ENCODE peak calls at places on chromosomes 5 and 9, in ten cellular contexts. One of them, this sample, is unnamed.
A peak's percentile ranks its signal among the peaks of the same experiment; 100 is the strongest.

GRCh38 chr5:140239939-140240700 is 62.8 kb downstream of the PFDN1 start:
- DNase-seq in psoas muscle: peak; percentile 77
- DNase-seq in CD4-positive, CD25-positive, alpha-beta regulatory T cell: peak; percentile 34
- DNase-seq in prostate gland: no peak
- DNase-seq in aorta: peak; percentile 87
- DNase-seq in osteoblast: peak; percentile 91
- DNase-seq in IMR-90: peak; percentile 66
- DNase-seq in fibroblast of pulmonary artery: peak; percentile 73
- DNase-seq in upper lobe of right lung: peak; percentile 78
- DNase-seq in tibial nerve: peak; percentile 33
- DNase-seq in this sample: peak; percentile 35

GRCh38 chr5:91469517-91470165 is 86.5 kb upstream of the ARRDC3 start:
- DNase-seq in psoas muscle: no peak
- DNase-seq in CD4-positive, CD25-positive, alpha-beta regulatory T cell: no peak
- DNase-seq in prostate gland: no peak
- DNase-seq in tibial nerve: peak; percentile 24
- DNase-seq in fibroblast of pulmonary artery: peak; percentile 7
- DNase-seq in upper lobe of right lung: no peak
- DNase-seq in IMR-90: no peak
- DNase-seq in aorta: no peak
- DNase-seq in osteoblast: no peak
- DNase-seq in this sample: peak; percentile 32

GRCh38 chr5:15425802-15426201 is 74.2 kb upstream of the FBXL7 start:
- DNase-seq in osteoblast: no peak
- DNase-seq in tibial nerve: peak; percentile 16
- DNase-seq in aorta: no peak
- DNase-seq in CD4-positive, CD25-positive, alpha-beta regulatory T cell: no peak
- DNase-seq in psoas muscle: no peak
- DNase-seq in upper lobe of right lung: no peak
- DNase-seq in fibroblast of pulmonary artery: peak; percentile 18
- DNase-seq in IMR-90: no peak
- DNase-seq in prostate gland: no peak
- DNase-seq in this sample: no peak

GRCh38 chr5:150202501-150202900 is 12.6 kb downstream of the SLC6A7 start:
- DNase-seq in upper lobe of right lung: no peak
- DNase-seq in aorta: no peak
- DNase-seq in osteoblast: no peak
- DNase-seq in IMR-90: no peak
- DNase-seq in fibroblast of pulmonary artery: no peak
- DNase-seq in CD4-positive, CD25-positive, alpha-beta regulatory T cell: no peak
- DNase-seq in tibial nerve: no peak
- DNase-seq in prostate gland: no peak
- DNase-seq in psoas muscle: no peak
- DNase-seq in this sample: no peak

GRCh38 chr9:114099523-114100270 is 605 bp upstream of the KIF12 start:
- DNase-seq in aorta: no peak
- DNase-seq in fibroblast of pulmonary artery: no peak
- DNase-seq in CD4-positive, CD25-positive, alpha-beta regulatory T cell: no peak
- DNase-seq in psoas muscle: no peak
- DNase-seq in prostate gland: no peak
- DNase-seq in osteoblast: peak; percentile 61
- DNase-seq in upper lobe of right lung: peak; percentile 38
- DNase-seq in IMR-90: no peak
- DNase-seq in tibial nerve: no peak
- DNase-seq in this sample: no peak

GRCh38 chr5:82641362-82641988 is 363.3 kb upstream of the RPS23 start:
- DNase-seq in fibroblast of pulmonary artery: peak; percentile 95
- DNase-seq in IMR-90: peak; percentile 81
- DNase-seq in aorta: peak; percentile 72
- DNase-seq in prostate gland: peak; percentile 79
- DNase-seq in CD4-positive, CD25-positive, alpha-beta regulatory T cell: peak; percentile 14
- DNase-seq in upper lobe of right lung: no peak
- DNase-seq in osteoblast: no peak
- DNase-seq in tibial nerve: peak; percentile 93
- DNase-seq in psoas muscle: peak; percentile 66
- DNase-seq in this sample: peak; percentile 82

GRCh38 chr5:93192107-93192506 is 388.9 kb downstream of the NR2F1-AS1 start:
- DNase-seq in IMR-90: peak; percentile 95
- DNase-seq in CD4-positive, CD25-positive, alpha-beta regulatory T cell: no peak
- DNase-seq in fibroblast of pulmonary artery: peak; percentile 75
- DNase-seq in psoas muscle: no peak
- DNase-seq in upper lobe of right lung: no peak
- DNase-seq in osteoblast: peak; percentile 47
- DNase-seq in prostate gland: no peak
- DNase-seq in tibial nerve: no peak
- DNase-seq in aorta: no peak
- DNase-seq in this sample: peak; percentile 80

GRCh38 chr5:60677831-60678664 is 21.9 kb downstream of the DEPDC1B start:
- DNase-seq in psoas muscle: no peak
- DNase-seq in upper lobe of right lung: no peak
- DNase-seq in IMR-90: peak; percentile 58
- DNase-seq in osteoblast: peak; percentile 55
- DNase-seq in fibroblast of pulmonary artery: peak; percentile 80
- DNase-seq in aorta: no peak
- DNase-seq in CD4-positive, CD25-positive, alpha-beta regulatory T cell: peak; percentile 35
- DNase-seq in prostate gland: no peak
- DNase-seq in tibial nerve: no peak
- DNase-seq in this sample: peak; percentile 68

GRCh38 chr9:137267933-137268355 is 9.6 kb upstream of the TOR4A start:
- DNase-seq in tibial nerve: no peak
- DNase-seq in osteoblast: peak; percentile 96
- DNase-seq in fibroblast of pulmonary artery: no peak
- DNase-seq in IMR-90: peak; percentile 15
- DNase-seq in prostate gland: no peak
- DNase-seq in upper lobe of right lung: no peak
- DNase-seq in CD4-positive, CD25-positive, alpha-beta regulatory T cell: no peak
- DNase-seq in psoas muscle: no peak
- DNase-seq in aorta: no peak
- DNase-seq in this sample: no peak

GRCh38 chr5:159781626-159782157 is 134.6 kb upstream of the ADRA1B start:
- DNase-seq in IMR-90: no peak
- DNase-seq in prostate gland: no peak
- DNase-seq in aorta: no peak
- DNase-seq in tibial nerve: no peak
- DNase-seq in psoas muscle: no peak
- DNase-seq in upper lobe of right lung: no peak
- DNase-seq in fibroblast of pulmonary artery: no peak
- DNase-seq in CD4-positive, CD25-positive, alpha-beta regulatory T cell: no peak
- DNase-seq in osteoblast: no peak
- DNase-seq in this sample: no peak

GRCh38 chr9:92501671-92502393 is 19.5 kb upstream of the ASPN start:
- DNase-seq in psoas muscle: peak; percentile 69
- DNase-seq in prostate gland: no peak
- DNase-seq in IMR-90: peak; percentile 51
- DNase-seq in osteoblast: no peak
- DNase-seq in fibroblast of pulmonary artery: peak; percentile 58
- DNase-seq in CD4-positive, CD25-positive, alpha-beta regulatory T cell: no peak
- DNase-seq in tibial nerve: no peak
- DNase-seq in upper lobe of right lung: no peak
- DNase-seq in aorta: no peak
- DNase-seq in this sample: peak; percentile 72

GRCh38 chr9:136695955-136696354 is 8.7 kb upstream of the AGPAT2 start:
- DNase-seq in prostate gland: no peak
- DNase-seq in tibial nerve: no peak
- DNase-seq in osteoblast: no peak
- DNase-seq in psoas muscle: no peak
- DNase-seq in IMR-90: no peak
- DNase-seq in fibroblast of pulmonary artery: no peak
- DNase-seq in aorta: no peak
- DNase-seq in CD4-positive, CD25-positive, alpha-beta regulatory T cell: no peak
- DNase-seq in upper lobe of right lung: peak; percentile 73
- DNase-seq in this sample: no peak

GRCh38 chr5:110275878-110276277 is 450.6 kb downstream of the TMEM232 start:
- DNase-seq in CD4-positive, CD25-positive, alpha-beta regulatory T cell: no peak
- DNase-seq in fibroblast of pulmonary artery: no peak
- DNase-seq in aorta: no peak
- DNase-seq in tibial nerve: no peak
- DNase-seq in prostate gland: no peak
- DNase-seq in IMR-90: no peak
- DNase-seq in psoas muscle: no peak
- DNase-seq in osteoblast: no peak
- DNase-seq in upper lobe of right lung: no peak
- DNase-seq in this sample: no peak
- H3K4me3 ChIP-seq in CD4-positive, CD25-positive, alpha-beta regulatory T cell: no peak overlapping the region
- H3K4me3 ChIP-seq in fibroblast of pulmonary artery: no peak overlapping the region
- H3K4me3 ChIP-seq in aorta: no peak overlapping the region
- H3K4me3 ChIP-seq in tibial nerve: no peak overlapping the region
- H3K4me3 ChIP-seq in prostate gland: no peak overlapping the region
- H3K4me3 ChIP-seq in IMR-90: no peak overlapping the region
- H3K4me3 ChIP-seq in psoas muscle: no peak overlapping the region
- H3K4me3 ChIP-seq in osteoblast: no peak overlapping the region
- H3K4me3 ChIP-seq in upper lobe of right lung: no peak overlapping the region
- H3K4me3 ChIP-seq in this sample: no peak overlapping the region

DNA sequence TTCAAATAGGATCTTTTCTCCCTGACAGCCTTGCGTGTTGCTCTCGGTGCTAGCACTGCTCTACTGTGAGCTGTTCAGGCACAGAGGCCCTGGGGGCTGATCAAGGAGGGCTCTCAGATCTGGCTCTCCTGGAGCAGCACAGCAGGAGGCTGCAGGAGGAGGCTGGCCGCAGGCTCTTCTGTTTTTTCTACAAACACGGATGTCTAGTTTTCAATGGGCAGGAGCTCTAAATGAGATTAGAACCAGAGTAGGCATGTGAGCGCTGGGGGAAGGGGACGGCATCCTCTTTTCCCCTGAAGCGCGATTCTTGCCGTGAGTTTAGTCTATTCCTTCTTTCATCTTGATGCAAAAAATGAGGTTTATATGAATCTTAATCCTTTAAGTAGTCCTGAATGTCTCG is 61.7 kb upstream of the IRX4 start:
- DNase-seq in prostate gland: no peak
- DNase-seq in psoas muscle: peak; percentile 19
- DNase-seq in tibial nerve: no peak
- DNase-seq in upper lobe of right lung: peak; percentile 53
- DNase-seq in fibroblast of pulmonary artery: no peak
- DNase-seq in IMR-90: no peak
- DNase-seq in osteoblast: peak; percentile 31
- DNase-seq in CD4-positive, CD25-positive, alpha-beta regulatory T cell: no peak
- DNase-seq in aorta: no peak
- DNase-seq in this sample: no peak
- H3K4me3 ChIP-seq in prostate gland: no peak overlapping the region
- H3K4me3 ChIP-seq in psoas muscle: no peak overlapping the region
- H3K4me3 ChIP-seq in tibial nerve: no peak overlapping the region
- H3K4me3 ChIP-seq in upper lobe of right lung: no peak overlapping the region
- H3K4me3 ChIP-seq in fibroblast of pulmonary artery: no peak overlapping the region
- H3K4me3 ChIP-seq in IMR-90: no peak overlapping the region
- H3K4me3 ChIP-seq in osteoblast: no peak overlapping the region
- H3K4me3 ChIP-seq in CD4-positive, CD25-positive, alpha-beta regulatory T cell: no peak overlapping the region
- H3K4me3 ChIP-seq in aorta: no peak overlapping the region
- H3K4me3 ChIP-seq in this sample: no peak overlapping the region

GRCh38 chr5:14145356-14146334 is 2.5 kb downstream of the TRIO start:
- DNase-seq in aorta: no peak
- DNase-seq in prostate gland: no peak
- DNase-seq in fibroblast of pulmonary artery: peak; percentile 80
- DNase-seq in psoas muscle: peak; percentile 38
- DNase-seq in upper lobe of right lung: no peak
- DNase-seq in tibial nerve: no peak
- DNase-seq in CD4-positive, CD25-positive, alpha-beta regulatory T cell: no peak
- DNase-seq in osteoblast: peak; percentile 90
- DNase-seq in IMR-90: peak; percentile 84
- DNase-seq in this sample: no peak

GRCh38 chr5:14147210-14147609 is 4.1 kb downstream of the TRIO start:
- DNase-seq in fibroblast of pulmonary artery: no peak
- DNase-seq in tibial nerve: no peak
- DNase-seq in upper lobe of right lung: no peak
- DNase-seq in IMR-90: no peak
- DNase-seq in psoas muscle: no peak
- DNase-seq in osteoblast: no peak
- DNase-seq in aorta: no peak
- DNase-seq in prostate gland: no peak
- DNase-seq in CD4-positive, CD25-positive, alpha-beta regulatory T cell: no peak
- DNase-seq in this sample: no peak

GRCh38 chr5:14144586-14145355 is 1.6 kb downstream of the TRIO start:
- DNase-seq in IMR-90: peak; percentile 52
- DNase-seq in CD4-positive, CD25-positive, alpha-beta regulatory T cell: peak; percentile 43
- DNase-seq in prostate gland: peak; percentile 80
- DNase-seq in tibial nerve: peak; percentile 61
- DNase-seq in upper lobe of right lung: peak; percentile 87
- DNase-seq in osteoblast: peak; percentile 94
- DNase-seq in fibroblast of pulmonary artery: peak; percentile 45
- DNase-seq in psoas muscle: peak; percentile 80
- DNase-seq in aorta: peak; percentile 89
- DNase-seq in this sample: peak; percentile 66

GRCh38 chr5:14148483-14148882 is 5.3 kb downstream of the TRIO start:
- DNase-seq in osteoblast: no peak
- DNase-seq in IMR-90: no peak
- DNase-seq in aorta: no peak
- DNase-seq in psoas muscle: no peak
- DNase-seq in upper lobe of right lung: no peak
- DNase-seq in prostate gland: no peak
- DNase-seq in fibroblast of pulmonary artery: no peak
- DNase-seq in tibial nerve: no peak
- DNase-seq in CD4-positive, CD25-positive, alpha-beta regulatory T cell: no peak
- DNase-seq in this sample: no peak

DNA sequence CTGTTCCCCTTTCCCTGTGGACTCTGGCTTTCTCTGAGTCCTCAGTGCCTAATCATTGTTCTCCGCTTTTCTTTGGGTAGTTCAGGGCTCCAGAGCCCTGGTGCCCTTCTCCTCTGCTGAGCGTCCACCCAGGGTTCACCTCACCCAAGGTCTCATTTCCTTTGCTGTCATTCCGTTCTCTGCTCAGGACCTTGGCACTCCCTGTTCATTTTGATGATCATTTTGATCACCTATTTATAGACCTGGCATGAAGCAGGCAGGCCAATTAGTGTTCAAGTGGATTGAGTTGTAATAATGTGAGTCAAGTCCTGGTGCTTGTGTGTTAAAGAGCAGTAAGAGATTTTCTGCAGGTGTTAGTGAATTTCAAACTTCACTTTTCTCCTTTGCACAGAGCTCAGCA is 3.6 kb downstream of the TRIO start:
- DNase-seq in tibial nerve: no peak
- DNase-seq in osteoblast: no peak
- DNase-seq in prostate gland: no peak
- DNase-seq in IMR-90: no peak
- DNase-seq in aorta: no peak
- DNase-seq in CD4-positive, CD25-positive, alpha-beta regulatory T cell: no peak
- DNase-seq in upper lobe of right lung: no peak
- DNase-seq in psoas muscle: no peak
- DNase-seq in fibroblast of pulmonary artery: no peak
- DNase-seq in this sample: no peak
- H3K4me3 ChIP-seq in tibial nerve: no peak overlapping the region
- H3K4me3 ChIP-seq in osteoblast: peak overlapping the region; percentile 98
- H3K4me3 ChIP-seq in prostate gland: no peak overlapping the region
- H3K4me3 ChIP-seq in IMR-90: peak overlapping the region; percentile 94
- H3K4me3 ChIP-seq in aorta: no peak overlapping the region
- H3K4me3 ChIP-seq in CD4-positive, CD25-positive, alpha-beta regulatory T cell: no peak overlapping the region
- H3K4me3 ChIP-seq in upper lobe of right lung: no peak overlapping the region
- H3K4me3 ChIP-seq in psoas muscle: peak overlapping the region; percentile 96
- H3K4me3 ChIP-seq in fibroblast of pulmonary artery: peak overlapping the region; percentile 10
- H3K4me3 ChIP-seq in this sample: peak overlapping the region; percentile 98

DNA sequence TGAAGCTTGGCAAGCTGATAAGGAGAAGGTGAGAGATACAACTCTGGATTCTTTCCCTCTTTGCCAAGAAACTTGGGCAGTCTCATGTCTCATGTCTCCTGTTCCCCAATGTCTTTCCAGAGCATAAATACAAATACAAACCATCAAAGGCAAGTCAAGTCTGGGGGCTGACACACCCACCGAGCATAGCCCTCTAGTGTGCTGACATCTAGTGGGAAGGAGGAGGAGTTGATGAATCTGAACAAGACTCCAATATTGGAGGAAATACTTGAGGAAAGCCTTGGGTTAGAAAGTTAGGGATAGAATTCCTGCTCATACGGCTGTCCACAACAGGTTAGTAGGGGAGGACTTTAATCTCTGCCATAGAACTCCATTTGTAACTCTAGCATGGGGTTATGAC is 8.6 kb downstream of the MLANA start:
- DNase-seq in upper lobe of right lung: no peak
- DNase-seq in fibroblast of pulmonary artery: no peak
- DNase-seq in psoas muscle: no peak
- DNase-seq in tibial nerve: no peak
- DNase-seq in aorta: no peak
- DNase-seq in osteoblast: no peak
- DNase-seq in IMR-90: no peak
- DNase-seq in CD4-positive, CD25-positive, alpha-beta regulatory T cell: no peak
- DNase-seq in prostate gland: no peak
- DNase-seq in this sample: no peak
- H3K4me3 ChIP-seq in upper lobe of right lung: no peak overlapping the region
- H3K4me3 ChIP-seq in fibroblast of pulmonary artery: no peak overlapping the region
- H3K4me3 ChIP-seq in psoas muscle: no peak overlapping the region
- H3K4me3 ChIP-seq in tibial nerve: no peak overlapping the region
- H3K4me3 ChIP-seq in aorta: no peak overlapping the region
- H3K4me3 ChIP-seq in osteoblast: no peak overlapping the region
- H3K4me3 ChIP-seq in IMR-90: no peak overlapping the region
- H3K4me3 ChIP-seq in CD4-positive, CD25-positive, alpha-beta regulatory T cell: no peak overlapping the region
- H3K4me3 ChIP-seq in prostate gland: no peak overlapping the region
- H3K4me3 ChIP-seq in this sample: no peak overlapping the region

This sample was measured in foreskin fibroblast.